ENCODE peak calls at places on chromosomes 13 and 19, in four cellular contexts. M is endothelial cell of umbilical vein, F is GM12864, V is fibroblast of mammary gland. A is an unnamed sample.

GRCh38 chr19:39237200-39238184 is 7.3 kb downstream of the IFNL3 start:
- DNase-seq in M (no peak), F (peak), V (no peak), A (peak)

GRCh38 chr19:44587863-44588752 is 25.3 kb upstream of the IGSF23 start:
- DNase-seq in M (peak), F (no peak), V (peak), A (no peak)

GRCh38 chr19:55189424-55189823 is 9.3 kb upstream of the SYT5 start:
- DNase-seq in M (peak), F (no peak), V (peak), A (no peak)

GRCh38 chr19:18435185-18435841 is 2.6 kb downstream of the ISYNA1 start:
- DNase-seq in M (no peak), F (no peak), V (no peak), A (no peak)

GRCh38 chr19:10270616-10271394 is at the start of gene ICAM1:
- DNase-seq in M (peak), F (peak), V (peak), A (peak)

GRCh38 chr19:15418112-15418587 is 638 bp downstream of the AKAP8L start:
- DNase-seq in M (no peak), F (no peak), V (peak), A (no peak)

GRCh38 chr19:17829855-17830566 is 8.7 kb upstream of the INSL3 start:
- DNase-seq in M (no peak), F (no peak), V (peak), A (no peak)

GRCh38 chr13:35764359-35765015 is 288.0 kb upstream of the MAB21L1 start:
- DNase-seq in M (no peak), F (no peak), V (no peak), A (no peak)

GRCh38 chr19:45508931-45509691 is 1.8 kb downstream of the VASP start:
- DNase-seq in M (peak), F (peak), V (peak), A (peak)

GRCh38 chr13:114259374-114259773 is 22.0 kb upstream of the UPF3A start:
- DNase-seq in M (no peak), F (no peak), V (no peak), A (no peak)

GRCh38 chr19:27971071-27971470 is 1241.9 kb downstream of the UQCRFS1 start:
- DNase-seq in M (no peak), F (no peak), V (no peak), A (no peak)

GRCh38 chr13:113666324-113666660 is 727 bp upstream of the GRK1 start:
- DNase-seq in M (no peak), F (no peak), V (no peak), A (no peak)

GRCh38 chr13:45880242-45880641 is 28.7 kb upstream of the SIAH3 start:
- DNase-seq in M (no peak), F (no peak), V (no peak), A (no peak)

GRCh38 chr13:94435604-94436226 is 43.8 kb downstream of the DCT start:
- DNase-seq in M (peak), F (peak), V (peak), A (no peak)

GRCh38 chr13:83880275-83881027 is 1.8 kb downstream of the SLITRK1 start:
- DNase-seq in M (no peak), F (no peak), V (no peak), A (no peak)

GRCh38 chr19:1261863-1262686 is 7.1 kb upstream of the CIRBP start:
- DNase-seq in M (no peak), F (no peak), V (peak), A (no peak)

GRCh38 chr19:10431943-10432735 is 11.8 kb downstream of the PDE4A start:
- DNase-seq in M (no peak), F (no peak), V (no peak), A (peak)

GRCh38 chr13:74464656-74465055 is 330.5 kb upstream of the KLF12 start:
- DNase-seq in M (no peak), F (no peak), V (no peak), A (no peak)

GRCh38 chr19:47270408-47270807 is 4.3 kb upstream of the INAFM1 start:
- DNase-seq in M (no peak), F (no peak), V (no peak), A (no peak)

GRCh38 chr19:10855879-10856522 is 7.8 kb downstream of the C19orf38 start:
- DNase-seq in M (peak), F (no peak), V (no peak), A (no peak)

GRCh38 chr13:50236898-50237318 is 221.7 kb downstream of the KCNRG start:
- DNase-seq in M (no peak), F (peak), V (peak), A (peak)

GRCh38 chr13:82636119-82636518 is 1246.2 kb downstream of the SLITRK1 start:
- DNase-seq in M (no peak), F (no peak), V (peak), A (no peak)

GRCh38 chr19:30870861-30871260 is 478.4 kb downstream of the TSHZ3 start:
- DNase-seq in M (no peak), F (no peak), V (peak), A (no peak)

GRCh38 chr19:28042516-28042915 is 1170.4 kb downstream of the UQCRFS1 start:
- DNase-seq in M (no peak), F (no peak), V (no peak), A (no peak)

GRCh38 chr19:19179548-19180441 is 9.7 kb upstream of the MEF2B start:
- DNase-seq in M (no peak), F (no peak), V (peak), A (no peak)

GRCh38 chr13:21324793-21325192 is 134.3 kb downstream of the ZDHHC20 start:
- DNase-seq in M (no peak), F (no peak), V (no peak), A (no peak)

GRCh38 chr19:36058481-36059179 is 3.9 kb downstream of the WDR62 start:
- DNase-seq in M (no peak), F (no peak), V (no peak), A (no peak)

GRCh38 chr19:53909471-53910169 is 542 bp downstream of the CACNG7 start:
- DNase-seq in M (no peak), F (no peak), V (no peak), A (no peak)

GRCh38 chr13:110520431-110521295 is 40.9 kb downstream of the RAB20 start:
- DNase-seq in M (no peak), F (no peak), V (peak), A (no peak)

GRCh38 chr13:48600374-48601364 is 53.1 kb upstream of the CYSLTR2 start:
- DNase-seq in M (peak), F (no peak), V (peak), A (no peak)

GRCh38 chr13:106471957-106472543 is 63.4 kb downstream of the EFNB2 start:
- DNase-seq in M (peak), F (no peak), V (peak), A (peak)

GRCh38 chr13:93226623-93227279 is at the start of gene GPC6:
- DNase-seq in M (no peak), F (no peak), V (peak), A (no peak)

GRCh38 chr13:40777957-40778235 is 6.9 kb upstream of the MRPS31 start:
- DNase-seq in M (no peak), F (no peak), V (no peak), A (no peak)

GRCh38 chr19:18100710-18101109 is 3.1 kb downstream of the MAST3 start:
- DNase-seq in M (no peak), F (no peak), V (peak), A (no peak)

GRCh38 chr19:4448147-4448985 is 9.2 kb downstream of the UBXN6 start:
- DNase-seq in M (no peak), F (no peak), V (no peak), A (no peak)

GRCh38 chr13:55602784-55603183 is 1537.9 kb upstream of the PRR20A start:
- DNase-seq in M (no peak), F (no peak), V (no peak), A (no peak)

GRCh38 chr13:83325454-83325853 is 556.8 kb downstream of the SLITRK1 start:
- DNase-seq in M (no peak), F (no peak), V (peak), A (no peak)

GRCh38 chr13:107866007-107866665 is 349.2 kb downstream of the LIG4 start:
- DNase-seq in M (peak), F (no peak), V (no peak), A (no peak)

DNA sequence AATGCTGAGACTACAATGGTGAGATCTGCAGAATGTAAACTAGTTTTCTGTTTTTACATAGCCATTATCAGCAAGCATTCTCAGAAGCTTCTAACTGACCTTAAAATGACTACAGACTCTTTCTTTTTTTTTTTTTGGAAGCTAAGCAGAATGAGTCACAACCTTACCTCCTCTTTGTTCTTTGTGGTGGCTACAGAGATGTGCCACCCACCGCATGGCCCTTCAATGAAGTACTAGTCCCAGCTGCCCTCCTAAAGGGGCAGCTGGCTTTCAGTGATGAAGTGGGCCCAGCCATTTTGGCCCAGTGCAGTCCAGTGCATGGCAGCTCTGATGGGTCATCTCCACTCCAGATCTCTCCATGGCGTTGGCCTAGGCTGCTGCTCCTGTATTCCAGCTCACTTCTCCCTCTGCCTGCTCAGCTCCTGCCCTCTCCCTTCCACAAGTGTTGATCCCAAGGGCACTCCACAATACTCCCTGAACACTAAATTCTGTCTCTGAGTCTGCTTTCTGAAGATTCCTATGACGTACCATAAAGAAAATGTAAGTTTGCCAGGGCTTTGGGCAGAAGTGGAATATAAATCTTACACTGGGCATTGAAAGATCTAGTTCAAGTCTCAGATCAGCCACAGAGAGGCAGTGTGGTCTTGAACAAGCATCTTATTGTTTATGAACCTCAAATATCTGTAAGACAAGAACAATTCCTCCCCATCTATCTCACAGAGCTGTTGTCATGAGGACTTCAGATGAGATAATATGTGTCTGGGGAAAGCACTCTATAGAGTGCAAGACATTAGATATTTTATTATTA is 85.6 kb downstream of the RXFP2 start:
- DNase-seq in M (no peak), F (no peak), V (peak), A (peak)
- TF ChIP-seq CTCF in M (no peak), F (peak), V (peak), A (peak)

GRCh38 chr19:13817615-13818371 is 22.6 kb downstream of the ZSWIM4 start:
- DNase-seq in M (no peak), F (no peak), V (no peak), A (peak)
- H3K4me3 ChIP-seq in M (no peak), F (no peak), V (no peak), A (no peak)

DNA sequence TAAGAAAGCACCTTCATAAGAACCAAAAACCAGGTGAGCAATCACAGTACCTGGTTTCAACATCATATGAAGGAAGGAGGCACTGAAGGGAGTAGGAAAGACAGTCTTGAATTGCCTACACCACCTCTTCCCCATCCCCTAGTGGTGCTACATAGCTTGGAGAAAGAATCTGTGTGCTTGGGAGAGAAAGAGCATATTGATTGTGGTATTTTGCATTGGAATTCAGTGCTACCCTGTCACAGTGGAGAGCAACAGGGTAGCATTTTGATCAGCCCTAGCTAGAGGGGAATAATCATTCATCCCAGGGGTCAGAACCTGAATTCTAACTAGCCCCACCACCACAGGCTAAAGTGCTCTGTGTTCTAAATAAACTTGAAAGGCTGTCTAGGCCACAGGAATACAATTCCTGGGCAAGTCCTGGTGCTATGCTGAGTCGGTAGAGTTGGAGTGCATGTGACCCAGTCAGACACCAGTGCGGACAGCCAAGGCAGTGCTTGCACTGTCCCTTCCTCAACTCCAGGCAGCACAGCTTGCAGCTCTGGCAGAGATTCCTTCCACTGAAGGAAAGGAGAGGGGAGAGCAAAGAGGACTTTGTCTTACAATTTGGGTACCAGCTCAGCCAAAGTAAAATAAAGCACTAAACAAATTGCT is 158.8 kb downstream of the VWA8 start:
- DNase-seq in M (no peak), F (no peak), V (no peak), A (no peak)
- TF ChIP-seq CTCF in M (no peak), F (no peak), V (no peak), A (no peak)

GRCh38 chr19:49091391-49092038 is 6.3 kb downstream of the SNRNP70 start:
- DNase-seq in M (no peak), F (no peak), V (no peak), A (no peak)
- H3K4me3 ChIP-seq in M (no peak), F (no peak), V (no peak), A (no peak)

GRCh38 chr19:29745253-29745652 is 30.2 kb upstream of the C19orf12 start:
- DNase-seq in M (no peak), F (no peak), V (no peak), A (no peak)
- TF ChIP-seq CTCF in M (peak), F (peak), V (peak), A (peak)

A was measured in GM06990.